ENCODE peak calls at places on chromosomes 3 and 15, in four cellular contexts. B is heart left ventricle, S is adrenal gland, P is uterus. U is an unnamed sample. For H3K4me1, the result is how much of the 10 kb centered on the place peaks cover.

GRCh38 chr15:101219441-101219840 is 32.4 kb downstream of the CHSY1 start:
- DNase-seq in P (no peak), B (no peak), S (no peak), U (no peak)

GRCh38 chr15:30962659-30963058 is 28.8 kb downstream of the MTMR10 start:
- DNase-seq in S (no peak), B (no peak), P (no peak), U (no peak)

GRCh38 chr3:136994772-136995516 is 37.2 kb downstream of the IL20RB start:
- DNase-seq in P (peak), B (peak), S (peak), U (peak)

GRCh38 chr3:24604215-24604614 is 109.6 kb upstream of the THRB start:
- DNase-seq in P (no peak), S (no peak), B (no peak), U (no peak)

GRCh38 chr3:122612706-122613105 is 35.3 kb downstream of the PARP15 start:
- DNase-seq in P (no peak), B (no peak), S (no peak), U (no peak)

GRCh38 chr3:141242035-141242721 is 10.6 kb downstream of the PXYLP1 start:
- DNase-seq in B (no peak), S (no peak), P (no peak), U (no peak)

GRCh38 chr3:69212411-69213160 is 90.2 kb upstream of the LMOD3 start:
- DNase-seq in S (no peak), P (no peak), B (no peak), U (no peak)

GRCh38 chr3:23455775-23456174 is 252.6 kb downstream of the UBE2E2 start:
- DNase-seq in B (no peak), P (no peak), S (no peak), U (no peak)

GRCh38 chr3:144708437-144708836 is 736.8 kb downstream of the DIPK2A start:
- DNase-seq in B (no peak), P (no peak), S (no peak), U (no peak)
- H3K4me1 ChIP-seq in B (under half), P (under half), S (under half), U (under half)

GRCh38 chr15:81296218-81296617 is 27.7 kb downstream of the STARD5 start:
- DNase-seq in P (no peak), B (no peak), S (no peak), U (no peak)

GRCh38 chr15:81295466-81296145 is 28.3 kb downstream of the STARD5 start:
- DNase-seq in S (no peak), P (no peak), B (no peak), U (no peak)

GRCh38 chr15:81297580-81298575 is 26.1 kb downstream of the STARD5 start:
- DNase-seq in S (no peak), B (no peak), P (no peak), U (no peak)

GRCh38 chr15:81297147-81297572 is 26.8 kb downstream of the STARD5 start:
- DNase-seq in P (no peak), S (no peak), B (no peak), U (no peak)

DNA sequence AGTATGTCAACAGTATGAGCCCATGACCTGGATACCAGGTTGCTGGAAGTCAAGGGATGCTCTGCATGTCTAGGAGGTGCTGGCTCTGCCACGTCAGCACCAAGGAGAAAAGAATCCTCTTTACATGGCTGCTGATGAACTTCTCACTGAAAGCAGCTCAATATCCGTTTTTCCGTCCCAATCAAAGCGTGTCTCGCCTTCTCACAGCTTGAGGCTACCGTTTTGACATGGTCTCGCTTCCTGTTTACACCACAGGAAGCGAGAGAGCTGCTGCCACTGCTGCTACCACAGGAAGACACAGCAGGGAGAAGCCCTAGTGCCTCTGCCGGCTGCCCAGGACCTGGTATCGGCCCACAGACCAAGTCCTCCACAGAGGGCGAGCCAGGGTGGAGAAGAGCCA is 27.3 kb downstream of the STARD5 start:
- DNase-seq in S (peak), P (no peak), B (peak), U (peak)
- TF ChIP-seq POLR2A in S (no peak), P (no peak), B (no peak), U (no peak)

DNA sequence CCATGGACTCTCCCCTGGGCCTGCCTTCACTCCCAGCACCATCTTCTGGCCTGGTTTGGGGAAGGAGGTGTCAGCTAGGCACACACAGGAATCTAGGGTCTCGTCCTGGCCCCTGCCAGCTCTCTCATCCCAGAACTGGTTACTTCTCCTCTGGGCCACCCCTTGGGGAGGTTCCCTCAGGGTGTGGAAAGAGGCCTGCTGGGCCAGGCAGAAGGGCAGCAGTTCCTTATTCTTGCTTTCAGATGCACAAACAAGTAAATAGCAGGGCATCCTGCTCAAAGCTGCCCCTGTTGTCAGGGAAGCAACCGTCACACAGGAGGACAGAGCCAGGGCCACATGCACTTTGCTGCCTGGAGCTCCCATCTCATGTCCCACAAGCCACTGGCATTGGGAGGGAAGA is 108.7 kb upstream of the HACD2 start:
- DNase-seq in P (no peak), S (no peak), B (no peak), U (no peak)
- H3K4me1 ChIP-seq in P (under half), S (under half), B (under half), U (half or more)

GRCh38 chr15:59237854-59238252 is 31.2 kb downstream of the LDHAL6B start:
- DNase-seq in S (no peak), P (no peak), B (no peak), U (no peak)
- TF ChIP-seq POLR2A in S (no peak), P (no peak), B (no peak), U (no peak)

DNA sequence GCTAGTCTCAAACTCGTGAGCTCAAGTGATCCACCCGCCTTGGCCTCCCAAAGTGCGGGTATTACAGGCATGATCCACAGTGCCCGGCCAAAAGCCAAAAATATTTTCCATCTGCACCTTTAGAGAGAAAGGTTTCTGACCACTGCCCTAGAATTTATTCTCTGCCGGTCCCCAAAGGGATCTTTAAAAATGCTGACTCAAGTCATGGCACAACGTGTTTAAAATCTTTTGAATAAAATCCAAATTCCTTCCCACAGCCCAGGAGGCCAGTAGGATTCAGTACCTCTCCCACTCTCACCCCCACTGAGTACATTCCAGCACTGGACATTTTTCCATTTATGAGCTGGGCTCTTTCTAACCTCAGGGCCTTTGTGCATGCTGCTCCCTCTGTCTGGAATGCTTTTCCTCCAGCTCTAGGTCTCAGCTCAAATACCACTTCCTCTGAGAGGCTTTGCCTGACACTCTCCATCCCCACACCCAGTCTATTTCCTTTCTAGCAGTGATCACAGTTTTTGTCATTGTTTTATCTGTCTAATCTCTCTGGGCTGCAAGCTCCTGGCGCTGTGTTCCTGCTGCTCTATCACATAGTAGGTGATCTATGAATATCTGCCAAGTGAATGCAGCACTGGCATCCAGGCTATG is 502.9 kb downstream of the SHQ1 start:
- DNase-seq in S (no peak), B (no peak), P (no peak), U (no peak)
- H3K4me1 ChIP-seq in S (under half), B (under half), P (under half), U (under half)

GRCh38 chr15:90592144-90592887 is 62.6 kb downstream of the CRTC3 start:
- DNase-seq in S (no peak), P (no peak), B (no peak), U (no peak)

GRCh38 chr15:90595760-90596155 is 66.0 kb downstream of the CRTC3 start:
- DNase-seq in S (no peak), P (no peak), B (no peak), U (no peak)

GRCh38 chr15:90593469-90594158 is 63.9 kb downstream of the CRTC3 start:
- DNase-seq in P (no peak), B (no peak), S (peak), U (no peak)

GRCh38 chr15:90596943-90597342 is 67.2 kb downstream of the CRTC3 start:
- DNase-seq in B (peak), P (no peak), S (no peak), U (no peak)

GRCh38 chr15:90594297-90594696 is 64.6 kb downstream of the CRTC3 start:
- DNase-seq in P (peak), S (peak), B (peak), U (peak)
- TF ChIP-seq POLR2A in P (no peak), S (no peak), B (no peak), U (no peak)

GRCh38 chr3:184567924-184568590 is 6.5 kb downstream of the EPHB3 start:
- DNase-seq in B (peak), P (no peak), S (no peak), U (no peak)
- H3K4me1 ChIP-seq in B (under half), P (under half), S (under half), U (half or more)